ENCODE peak calls at places on chromosomes 6 and 20, in ten cellular contexts. One of them, this sample, is unnamed.

GRCh38 chr6:36139991-36140710 is 9.8 kb downstream of the MAPK13 start:
- DNase-seq in mesenchymal stem cell: no peak
- DNase-seq in GOT3: no peak
- DNase-seq in EL: no peak
- DNase-seq in activated naive CD4-positive, alpha-beta T cell: no peak
- DNase-seq in germinal center: no peak
- DNase-seq in gastrocnemius medialis: peak
- DNase-seq in AG08395: no peak
- DNase-seq in activated T-helper 1 cell treated with Interleukin-2 at 50 U/mL for 16 hours: no peak
- DNase-seq in H9: no peak
- DNase-seq in this sample: no peak

GRCh38 chr6:111591370-111591900 is 14.2 kb downstream of the TRAF3IP2 start:
- DNase-seq in mesenchymal stem cell: peak
- DNase-seq in gastrocnemius medialis: peak
- DNase-seq in germinal center: no peak
- DNase-seq in AG08395: peak
- DNase-seq in activated naive CD4-positive, alpha-beta T cell: no peak
- DNase-seq in H9: no peak
- DNase-seq in activated T-helper 1 cell treated with Interleukin-2 at 50 U/mL for 16 hours: no peak
- DNase-seq in EL: peak
- DNase-seq in GOT3: peak
- DNase-seq in this sample: no peak

GRCh38 chr6:155247618-155248017 is 16.2 kb upstream of the CLDN20 start:
- DNase-seq in gastrocnemius medialis: no peak
- DNase-seq in EL: peak
- DNase-seq in GOT3: no peak
- DNase-seq in activated T-helper 1 cell treated with Interleukin-2 at 50 U/mL for 16 hours: no peak
- DNase-seq in mesenchymal stem cell: no peak
- DNase-seq in AG08395: peak
- DNase-seq in germinal center: no peak
- DNase-seq in H9: no peak
- DNase-seq in activated naive CD4-positive, alpha-beta T cell: no peak
- DNase-seq in this sample: no peak

GRCh38 chr6:43089467-43089866 is 13.4 kb downstream of the PTK7 start:
- DNase-seq in mesenchymal stem cell: no peak
- DNase-seq in AG08395: no peak
- DNase-seq in GOT3: no peak
- DNase-seq in gastrocnemius medialis: no peak
- DNase-seq in germinal center: no peak
- DNase-seq in H9: no peak
- DNase-seq in activated T-helper 1 cell treated with Interleukin-2 at 50 U/mL for 16 hours: no peak
- DNase-seq in EL: no peak
- DNase-seq in activated naive CD4-positive, alpha-beta T cell: no peak
- DNase-seq in this sample: no peak

GRCh38 chr20:19903168-19903676 is 113.9 kb upstream of the NAA20 start:
- DNase-seq in activated naive CD4-positive, alpha-beta T cell: no peak
- DNase-seq in AG08395: no peak
- DNase-seq in EL: no peak
- DNase-seq in H9: no peak
- DNase-seq in activated T-helper 1 cell treated with Interleukin-2 at 50 U/mL for 16 hours: no peak
- DNase-seq in gastrocnemius medialis: no peak
- DNase-seq in germinal center: peak
- DNase-seq in mesenchymal stem cell: peak
- DNase-seq in GOT3: no peak
- DNase-seq in this sample: no peak

GRCh38 chr6:56757585-56757984 is 114.9 kb upstream of the DST start:
- DNase-seq in mesenchymal stem cell: peak
- DNase-seq in EL: peak
- DNase-seq in activated T-helper 1 cell treated with Interleukin-2 at 50 U/mL for 16 hours: no peak
- DNase-seq in GOT3: no peak
- DNase-seq in germinal center: no peak
- DNase-seq in gastrocnemius medialis: no peak
- DNase-seq in activated naive CD4-positive, alpha-beta T cell: no peak
- DNase-seq in AG08395: no peak
- DNase-seq in H9: no peak
- DNase-seq in this sample: no peak

GRCh38 chr6:39402239-39402751 is 79.8 kb upstream of the KCNK16 start:
- DNase-seq in gastrocnemius medialis: no peak
- DNase-seq in EL: peak
- DNase-seq in activated T-helper 1 cell treated with Interleukin-2 at 50 U/mL for 16 hours: no peak
- DNase-seq in germinal center: no peak
- DNase-seq in H9: no peak
- DNase-seq in GOT3: peak
- DNase-seq in AG08395: peak
- DNase-seq in activated naive CD4-positive, alpha-beta T cell: no peak
- DNase-seq in mesenchymal stem cell: peak
- DNase-seq in this sample: no peak

GRCh38 chr6:30720738-30721197 is 616 bp downstream of the TUBB start:
- DNase-seq in gastrocnemius medialis: peak
- DNase-seq in activated T-helper 1 cell treated with Interleukin-2 at 50 U/mL for 16 hours: peak
- DNase-seq in mesenchymal stem cell: peak
- DNase-seq in H9: peak
- DNase-seq in activated naive CD4-positive, alpha-beta T cell: peak
- DNase-seq in EL: peak
- DNase-seq in germinal center: peak
- DNase-seq in AG08395: peak
- DNase-seq in GOT3: no peak
- DNase-seq in this sample: no peak

GRCh38 chr6:31419842-31420241 is 16.4 kb downstream of the MICA start:
- DNase-seq in germinal center: no peak
- DNase-seq in EL: no peak
- DNase-seq in gastrocnemius medialis: no peak
- DNase-seq in activated naive CD4-positive, alpha-beta T cell: no peak
- DNase-seq in activated T-helper 1 cell treated with Interleukin-2 at 50 U/mL for 16 hours: no peak
- DNase-seq in H9: no peak
- DNase-seq in AG08395: no peak
- DNase-seq in GOT3: no peak
- DNase-seq in mesenchymal stem cell: no peak
- DNase-seq in this sample: no peak

GRCh38 chr20:4601630-4602296 is 119.9 kb upstream of the PRND start:
- DNase-seq in mesenchymal stem cell: peak
- DNase-seq in activated naive CD4-positive, alpha-beta T cell: no peak
- DNase-seq in H9: no peak
- DNase-seq in GOT3: no peak
- DNase-seq in activated T-helper 1 cell treated with Interleukin-2 at 50 U/mL for 16 hours: no peak
- DNase-seq in EL: peak
- DNase-seq in germinal center: no peak
- DNase-seq in AG08395: peak
- DNase-seq in gastrocnemius medialis: no peak
- DNase-seq in this sample: no peak

GRCh38 chr6:101832371-101832770 is 438.9 kb downstream of the GRIK2 start:
- DNase-seq in EL: no peak
- DNase-seq in gastrocnemius medialis: no peak
- DNase-seq in AG08395: no peak
- DNase-seq in activated T-helper 1 cell treated with Interleukin-2 at 50 U/mL for 16 hours: no peak
- DNase-seq in H9: no peak
- DNase-seq in mesenchymal stem cell: no peak
- DNase-seq in GOT3: no peak
- DNase-seq in activated naive CD4-positive, alpha-beta T cell: no peak
- DNase-seq in germinal center: no peak
- DNase-seq in this sample: no peak

GRCh38 chr6:159252955-159253508 is 83.8 kb downstream of the FNDC1 start:
- DNase-seq in gastrocnemius medialis: no peak
- DNase-seq in activated T-helper 1 cell treated with Interleukin-2 at 50 U/mL for 16 hours: no peak
- DNase-seq in GOT3: peak
- DNase-seq in H9: peak
- DNase-seq in germinal center: peak
- DNase-seq in mesenchymal stem cell: no peak
- DNase-seq in EL: peak
- DNase-seq in activated naive CD4-positive, alpha-beta T cell: no peak
- DNase-seq in AG08395: peak
- DNase-seq in this sample: no peak

GRCh38 chr20:3677733-3678132 is 4.1 kb downstream of the ADAM33 start:
- DNase-seq in GOT3: no peak
- DNase-seq in H9: no peak
- DNase-seq in activated naive CD4-positive, alpha-beta T cell: no peak
- DNase-seq in mesenchymal stem cell: no peak
- DNase-seq in activated T-helper 1 cell treated with Interleukin-2 at 50 U/mL for 16 hours: no peak
- DNase-seq in gastrocnemius medialis: no peak
- DNase-seq in AG08395: peak
- DNase-seq in EL: peak
- DNase-seq in germinal center: no peak
- DNase-seq in this sample: no peak

GRCh38 chr6:52104979-52105378 is 17.6 kb upstream of the PKHD1 start:
- DNase-seq in GOT3: no peak
- DNase-seq in mesenchymal stem cell: no peak
- DNase-seq in AG08395: no peak
- DNase-seq in H9: no peak
- DNase-seq in activated T-helper 1 cell treated with Interleukin-2 at 50 U/mL for 16 hours: no peak
- DNase-seq in germinal center: no peak
- DNase-seq in EL: no peak
- DNase-seq in activated naive CD4-positive, alpha-beta T cell: no peak
- DNase-seq in gastrocnemius medialis: no peak
- DNase-seq in this sample: no peak

GRCh38 chr6:33896391-33897192 is 92.8 kb upstream of the MLN start:
- DNase-seq in gastrocnemius medialis: no peak
- DNase-seq in GOT3: no peak
- DNase-seq in activated naive CD4-positive, alpha-beta T cell: no peak
- DNase-seq in mesenchymal stem cell: no peak
- DNase-seq in AG08395: peak
- DNase-seq in H9: no peak
- DNase-seq in germinal center: no peak
- DNase-seq in EL: peak
- DNase-seq in activated T-helper 1 cell treated with Interleukin-2 at 50 U/mL for 16 hours: no peak
- DNase-seq in this sample: no peak

GRCh38 chr6:106279179-106279578 is 46.4 kb downstream of the ATG5 start:
- DNase-seq in AG08395: peak
- DNase-seq in activated naive CD4-positive, alpha-beta T cell: no peak
- DNase-seq in GOT3: no peak
- DNase-seq in mesenchymal stem cell: peak
- DNase-seq in activated T-helper 1 cell treated with Interleukin-2 at 50 U/mL for 16 hours: no peak
- DNase-seq in H9: no peak
- DNase-seq in gastrocnemius medialis: no peak
- DNase-seq in EL: peak
- DNase-seq in germinal center: no peak
- DNase-seq in this sample: no peak

GRCh38 chr6:132973556-132973993 is 159.2 kb downstream of the RPS12 start:
- DNase-seq in EL: no peak
- DNase-seq in AG08395: no peak
- DNase-seq in activated naive CD4-positive, alpha-beta T cell: no peak
- DNase-seq in mesenchymal stem cell: no peak
- DNase-seq in H9: no peak
- DNase-seq in gastrocnemius medialis: no peak
- DNase-seq in activated T-helper 1 cell treated with Interleukin-2 at 50 U/mL for 16 hours: no peak
- DNase-seq in germinal center: no peak
- DNase-seq in GOT3: no peak
- DNase-seq in this sample: no peak

GRCh38 chr6:30889138-30889885 is 5.0 kb downstream of the DDR1 start:
- DNase-seq in EL: no peak
- DNase-seq in mesenchymal stem cell: no peak
- DNase-seq in AG08395: no peak
- DNase-seq in activated T-helper 1 cell treated with Interleukin-2 at 50 U/mL for 16 hours: no peak
- DNase-seq in activated naive CD4-positive, alpha-beta T cell: no peak
- DNase-seq in gastrocnemius medialis: no peak
- DNase-seq in GOT3: no peak
- DNase-seq in H9: peak
- DNase-seq in germinal center: no peak
- DNase-seq in this sample: no peak

GRCh38 chr20:57066126-57066900 is 200.1 kb downstream of the BMP7 start:
- DNase-seq in GOT3: no peak
- DNase-seq in AG08395: peak
- DNase-seq in EL: peak
- DNase-seq in gastrocnemius medialis: no peak
- DNase-seq in activated T-helper 1 cell treated with Interleukin-2 at 50 U/mL for 16 hours: no peak
- DNase-seq in activated naive CD4-positive, alpha-beta T cell: no peak
- DNase-seq in germinal center: no peak
- DNase-seq in mesenchymal stem cell: peak
- DNase-seq in H9: no peak
- DNase-seq in this sample: no peak

This sample was measured in D721Med.